ENCODE peak calls at places on chromosomes 3 and 15, in four cellular contexts. Z, V, I and L are unnamed samples.

GRCh38 chr3:130839815-130840214 is 54.1 kb upstream of the ATP2C1 start:
- DNase-seq in Z (no peak), V (no peak), I (no peak), L (no peak)

GRCh38 chr15:52787549-52788098 is 2.5 kb downstream of the ONECUT1 start:
- DNase-seq in Z (no peak), I (no peak), V (no peak), L (no peak)

GRCh38 chr3:139588450-139588849 is 48.9 kb upstream of the RBP1 start:
- DNase-seq in Z (peak; percentile 17), I (no peak), V (peak; percentile 39), L (peak; percentile 30)

GRCh38 chr3:29186131-29186599 is 94.7 kb upstream of the RBMS3 start:
- DNase-seq in I (no peak), Z (no peak), V (no peak), L (no peak)

GRCh38 chr15:67750371-67750770 is 74.9 kb upstream of the SKOR1 start:
- DNase-seq in V (no peak), Z (no peak), I (no peak), L (no peak)

GRCh38 chr15:60000113-60000823 is 3.8 kb upstream of the FOXB1 start:
- DNase-seq in V (no peak), Z (no peak), I (no peak), L (no peak)

GRCh38 chr15:41115652-41116115 is 396 bp downstream of the INO80 start:
- DNase-seq in Z (peak; percentile 90), I (no peak), V (peak; percentile 50), L (peak; percentile 56)

GRCh38 chr3:49841126-49841525 is 15.2 kb downstream of the TRAIP start:
- DNase-seq in V (no peak), I (no peak), Z (peak; percentile 37), L (peak; percentile 31)

GRCh38 chr3:99504258-99504657 is 134.1 kb upstream of the COL8A1 start:
- DNase-seq in Z (no peak), I (no peak), V (peak; percentile 69), L (no peak)

GRCh38 chr3:45035441-45036301 is 9.6 kb downstream of the CLEC3B start:
- DNase-seq in I (no peak), Z (no peak), V (no peak), L (no peak)

GRCh38 chr3:114552527-114552812 is 258.6 kb downstream of the TIGIT start:
- DNase-seq in V (no peak), I (no peak), Z (no peak), L (no peak)

GRCh38 chr3:41241800-41242571 is 42.7 kb downstream of the CTNNB1 start:
- DNase-seq in V (no peak), Z (no peak), I (no peak), L (no peak)

GRCh38 chr15:96273317-96274086 is 57.0 kb upstream of the NR2F2 start:
- DNase-seq in V (no peak), I (peak; percentile 25), Z (peak; percentile 93), L (peak; percentile 26)

GRCh38 chr3:101878589-101878988 is 29.3 kb downstream of the NFKBIZ start:
- DNase-seq in Z (no peak), V (no peak), I (no peak), L (no peak)

GRCh38 chr3:136346486-136346885 is 96.3 kb downstream of the PCCB start:
- DNase-seq in V (no peak), Z (no peak), I (no peak), L (no peak)

GRCh38 chr15:69976366-69976994 is 121.2 kb downstream of the TLE3 start:
- DNase-seq in Z (peak; percentile 36), I (no peak), V (peak; percentile 21), L (peak; percentile 38)

GRCh38 chr15:39704684-39705083 is 78.0 kb downstream of the FSIP1 start:
- DNase-seq in V (no peak), Z (peak; percentile 30), I (no peak), L (no peak)

GRCh38 chr15:48041454-48041853 is 79.3 kb upstream of the SLC24A5 start:
- DNase-seq in I (no peak), Z (no peak), V (no peak), L (no peak)

GRCh38 chr3:143586565-143586964 is 261.7 kb downstream of the SLC9A9 start:
- DNase-seq in V (no peak), Z (no peak), I (no peak), L (no peak)

GRCh38 chr3:8937064-8938020 is 25.9 kb downstream of the RAD18 start:
- DNase-seq in Z (no peak), I (no peak), V (peak; percentile 6), L (no peak)

GRCh38 chr15:92952451-92952850 is 52.3 kb downstream of the CHD2 start:
- DNase-seq in I (no peak), Z (no peak), V (no peak), L (no peak)

GRCh38 chr3:196533260-196533681 is 18.1 kb upstream of the SMCO1 start:
- DNase-seq in Z (no peak), V (no peak), I (no peak), L (peak; percentile 8)

GRCh38 chr15:37125143-37125542 is 24.8 kb upstream of the MEIS2 start:
- DNase-seq in V (no peak), Z (no peak), I (no peak), L (no peak)

GRCh38 chr15:69794643-69795461 is 302.9 kb downstream of the TLE3 start:
- DNase-seq in I (no peak), Z (no peak), V (no peak), L (no peak)

GRCh38 chr15:92452143-92452542 is 58.5 kb downstream of the ST8SIA2 start:
- DNase-seq in V (no peak), Z (no peak), I (no peak), L (no peak)

GRCh38 chr15:94582368-94582767 is 351.0 kb downstream of the MCTP2 start:
- DNase-seq in I (peak; percentile 9), Z (peak; percentile 14), V (peak; percentile 7), L (peak; percentile 53)

GRCh38 chr3:26622634-26623408 is at the start of gene LRRC3B:
- DNase-seq in V (no peak), Z (no peak), I (no peak), L (no peak)

GRCh38 chr3:54146383-54147239 is 24.3 kb downstream of the CACNA2D3 start:
- DNase-seq in V (peak; percentile 25), Z (peak; percentile 7), I (no peak), L (peak; percentile 78)

GRCh38 chr3:127851899-127852298 is 29.6 kb upstream of the MGLL start:
- DNase-seq in I (no peak), Z (no peak), V (no peak), L (no peak)

GRCh38 chr3:169152319-169152718 is 511.2 kb downstream of the MECOM start:
- DNase-seq in V (no peak), Z (no peak), I (no peak), L (peak; percentile 41)

GRCh38 chr3:45551214-45552010 is 43.1 kb upstream of the LIMD1 start:
- DNase-seq in I (no peak), V (peak; percentile 13), Z (peak; percentile 80), L (no peak)

DNA sequence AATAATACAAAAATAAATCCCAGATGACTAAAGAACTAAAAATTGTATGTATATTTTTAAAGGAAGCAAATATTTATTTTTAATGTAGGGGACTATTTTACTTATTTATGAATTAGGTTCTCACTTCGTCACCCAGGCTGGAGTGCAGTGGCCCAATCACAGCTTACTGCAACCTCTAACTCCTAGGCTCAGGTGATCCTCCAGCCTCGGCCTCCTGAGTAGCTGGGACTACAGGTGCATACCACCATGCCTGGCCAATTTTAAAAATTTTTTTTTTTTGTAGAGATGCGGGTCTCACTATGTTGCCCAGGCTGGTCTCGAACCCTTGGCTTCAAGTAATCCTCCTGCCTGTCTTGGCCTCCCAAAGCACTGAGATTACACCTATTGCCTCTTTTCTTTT is 42.6 kb downstream of the CMTM7 start:
- DNase-seq in I (no peak), Z (no peak), V (no peak), L (no peak)
- TF ChIP-seq BHLHE40 in I (no peak), Z (no peak), V (no peak), L (no peak)

DNA sequence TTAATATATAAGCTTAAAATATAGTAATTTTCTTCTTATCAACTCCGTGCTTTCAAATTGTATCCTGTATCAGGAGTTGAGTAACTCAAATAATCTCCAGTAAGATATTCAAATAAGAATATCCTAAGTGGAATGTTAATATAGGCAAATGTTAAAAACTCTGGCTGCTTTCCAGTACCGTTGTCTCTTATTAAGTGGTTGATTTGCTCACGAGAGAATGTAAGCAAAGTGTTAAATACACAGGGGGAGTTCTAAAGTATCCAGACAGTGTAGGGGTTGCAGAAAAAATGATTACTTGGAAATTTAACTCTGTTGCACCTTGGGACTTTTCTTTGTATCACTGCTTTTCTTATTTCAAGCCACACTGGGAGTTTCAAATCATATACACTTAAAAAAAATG is 478.9 kb upstream of the TBL1XR1 start:
- DNase-seq in V (no peak), I (no peak), Z (no peak), L (no peak)
- TF ChIP-seq SP1 in V (no peak), I (no peak), Z (no peak), L (no peak)

DNA sequence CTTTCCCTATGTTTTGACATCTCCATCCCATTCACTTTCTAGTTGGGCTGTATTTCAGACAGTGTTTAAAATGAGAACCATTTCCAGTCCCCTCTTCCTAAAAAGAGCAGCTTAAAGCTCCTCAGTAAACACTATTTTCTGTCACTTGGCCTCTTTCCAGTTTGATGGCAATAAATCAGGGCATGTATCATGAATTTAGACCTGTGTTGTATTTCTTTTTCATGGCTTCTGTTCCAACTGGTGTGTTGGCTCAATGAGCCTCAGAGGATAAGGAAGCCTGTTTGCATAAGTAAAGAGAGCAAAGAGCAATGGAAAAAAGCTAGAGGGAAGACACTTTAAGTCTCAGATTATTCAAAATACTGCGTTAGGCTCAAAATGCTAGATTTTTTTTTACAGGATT is 7.2 kb downstream of the CCDC80 start:
- DNase-seq in I (no peak), V (no peak), Z (no peak), L (no peak)
- TF ChIP-seq BHLHE40 in I (no peak), V (no peak), Z (no peak), L (no peak)

DNA sequence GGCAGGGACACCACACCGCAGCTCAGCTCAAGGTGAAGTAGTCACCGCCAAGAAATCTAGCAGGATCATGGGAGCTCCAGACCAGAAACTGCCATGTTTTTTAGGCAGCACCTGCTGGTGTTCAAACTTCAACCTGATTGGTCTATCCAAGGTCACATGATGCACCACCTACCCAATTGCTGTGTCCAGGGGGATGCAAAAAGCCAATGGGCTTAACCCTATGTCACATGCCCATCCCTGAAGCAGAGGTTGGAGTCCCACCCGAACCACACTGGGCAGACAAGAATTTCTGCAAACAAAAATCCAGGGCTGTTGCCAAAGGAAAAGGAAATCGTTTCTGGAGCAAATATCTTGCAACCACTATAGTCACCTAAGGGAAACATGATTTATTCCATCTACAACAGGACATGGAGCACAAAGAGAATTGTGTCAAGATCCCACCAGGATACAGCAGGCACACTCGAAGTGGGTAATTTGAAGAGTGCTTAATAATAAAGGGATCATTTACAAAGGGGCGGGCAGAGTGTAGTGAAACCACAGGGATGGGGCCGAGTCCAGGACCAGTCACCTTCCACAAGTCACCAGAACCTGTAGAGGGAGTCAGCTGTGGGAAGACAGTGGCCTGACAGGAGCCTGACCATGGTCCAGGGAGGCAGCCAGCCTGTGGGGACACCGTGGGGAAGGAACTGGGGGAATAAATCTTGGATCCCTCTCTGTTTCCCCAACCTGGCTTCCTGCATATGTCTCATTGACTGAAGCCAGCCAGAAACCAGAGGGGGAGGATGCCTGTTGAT is 34.2 kb upstream of the TSEN2 start:
- DNase-seq in V (no peak), I (no peak), Z (no peak), L (no peak)
- TF ChIP-seq SP1 in V (no peak), I (no peak), Z (no peak), L (no peak)

DNA sequence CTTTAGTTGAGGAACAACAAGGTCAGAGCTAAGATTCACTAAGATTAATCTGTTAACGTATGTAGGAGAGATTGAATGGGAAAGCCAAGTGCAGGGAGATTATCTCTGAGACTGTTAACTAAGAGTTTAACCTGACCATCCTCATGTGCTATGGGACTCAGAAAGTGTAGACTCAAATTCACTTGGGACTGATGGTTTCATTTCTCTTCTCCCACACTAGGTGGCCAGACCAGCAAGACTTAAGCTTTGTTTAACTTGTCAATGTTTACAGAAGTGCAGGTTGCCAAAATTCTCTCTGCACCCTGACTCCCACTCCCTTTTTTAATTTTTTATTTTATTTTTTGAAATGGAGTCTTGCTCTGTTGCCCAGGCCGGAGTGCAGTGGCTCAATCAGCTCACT is 6.3 kb upstream of the HEXA start:
- DNase-seq in Z (no peak), V (peak; percentile 29), I (no peak), L (peak; percentile 21)
- TF ChIP-seq BHLHE40 in Z (no peak), V (no peak), I (no peak), L (no peak)